ENCODE peak calls at places on chromosome 22, in four cellular contexts. One of them, this sample, is unnamed.
A peak's percentile ranks its signal among the peaks of the same experiment; 100 is the strongest.

GRCh38 chr22:31125521-31126117 is 2.9 kb downstream of the INPP5J start:
- DNase-seq in sigmoid colon: no peak
- DNase-seq in vagina: no peak
- DNase-seq in right atrium auricular region: no peak
- DNase-seq in this sample: no peak

GRCh38 chr22:25911243-25911972 is 169.4 kb downstream of the MYO18B start:
- DNase-seq in sigmoid colon: no peak
- DNase-seq in vagina: no peak
- DNase-seq in right atrium auricular region: no peak
- DNase-seq in this sample: no peak

GRCh38 chr22:27405672-27406388 is 395.7 kb downstream of the MN1 start:
- DNase-seq in sigmoid colon: no peak
- DNase-seq in vagina: no peak
- DNase-seq in right atrium auricular region: no peak
- DNase-seq in this sample: peak; percentile 84

GRCh38 chr22:40463017-40463631 is 92.7 kb downstream of the SGSM3 start:
- DNase-seq in sigmoid colon: no peak
- DNase-seq in vagina: no peak
- DNase-seq in right atrium auricular region: no peak
- DNase-seq in this sample: no peak

GRCh38 chr22:26364066-26365015 is 64.7 kb upstream of the ASPHD2 start:
- DNase-seq in sigmoid colon: no peak
- DNase-seq in vagina: no peak
- DNase-seq in right atrium auricular region: peak; percentile 65
- DNase-seq in this sample: peak; percentile 70

GRCh38 chr22:37198290-37199102 is 10.4 kb upstream of the C1QTNF6 start:
- DNase-seq in sigmoid colon: peak; percentile 89
- DNase-seq in vagina: no peak
- DNase-seq in right atrium auricular region: peak; percentile 87
- DNase-seq in this sample: peak; percentile 93

GRCh38 chr22:19109198-19110063 is 12.8 kb downstream of the DGCR2 start:
- DNase-seq in sigmoid colon: no peak
- DNase-seq in vagina: no peak
- DNase-seq in right atrium auricular region: no peak
- DNase-seq in this sample: no peak

GRCh38 chr22:48950151-48950915 is 877.3 kb downstream of the BRD1 start:
- DNase-seq in sigmoid colon: peak; percentile 58
- DNase-seq in vagina: no peak
- DNase-seq in right atrium auricular region: peak; percentile 47
- DNase-seq in this sample: no peak

GRCh38 chr22:37282385-37282677 is at the start of gene CYTH4:
- DNase-seq in sigmoid colon: peak; percentile 80
- DNase-seq in vagina: no peak
- DNase-seq in right atrium auricular region: peak; percentile 78
- DNase-seq in this sample: peak; percentile 70

GRCh38 chr22:28819253-28820096 is 19.1 kb upstream of the XBP1 start:
- DNase-seq in sigmoid colon: peak; percentile 42
- DNase-seq in vagina: no peak
- DNase-seq in right atrium auricular region: no peak
- DNase-seq in this sample: peak; percentile 60

GRCh38 chr22:50305658-50306566 is 1.5 kb downstream of the PLXNB2 start:
- DNase-seq in sigmoid colon: peak; percentile 93
- DNase-seq in vagina: peak; percentile 94
- DNase-seq in right atrium auricular region: peak; percentile 88
- DNase-seq in this sample: peak; percentile 88

GRCh38 chr22:29308791-29309262 is 2.4 kb downstream of the GAS2L1 start:
- DNase-seq in sigmoid colon: peak; percentile 69
- DNase-seq in vagina: no peak
- DNase-seq in right atrium auricular region: no peak
- DNase-seq in this sample: no peak

GRCh38 chr22:30572840-30573593 is 1.4 kb downstream of the GAL3ST1 start:
- DNase-seq in sigmoid colon: no peak
- DNase-seq in vagina: no peak
- DNase-seq in right atrium auricular region: no peak
- DNase-seq in this sample: peak; percentile 54

GRCh38 chr22:46830841-46831240 is 68.4 kb downstream of the TBC1D22A start:
- DNase-seq in sigmoid colon: no peak
- DNase-seq in vagina: peak; percentile 84
- DNase-seq in right atrium auricular region: no peak
- DNase-seq in this sample: no peak

GRCh38 chr22:46830001-46830715 is 67.7 kb downstream of the TBC1D22A start:
- DNase-seq in sigmoid colon: peak; percentile 82
- DNase-seq in vagina: peak; percentile 83
- DNase-seq in right atrium auricular region: peak; percentile 71
- DNase-seq in this sample: peak; percentile 69

GRCh38 chr22:46835693-46836092 is 73.2 kb downstream of the TBC1D22A start:
- DNase-seq in sigmoid colon: no peak
- DNase-seq in vagina: no peak
- DNase-seq in right atrium auricular region: no peak
- DNase-seq in this sample: no peak

GRCh38 chr22:46835288-46835687 is 72.8 kb downstream of the TBC1D22A start:
- DNase-seq in sigmoid colon: no peak
- DNase-seq in vagina: no peak
- DNase-seq in right atrium auricular region: no peak
- DNase-seq in this sample: no peak

DNA sequence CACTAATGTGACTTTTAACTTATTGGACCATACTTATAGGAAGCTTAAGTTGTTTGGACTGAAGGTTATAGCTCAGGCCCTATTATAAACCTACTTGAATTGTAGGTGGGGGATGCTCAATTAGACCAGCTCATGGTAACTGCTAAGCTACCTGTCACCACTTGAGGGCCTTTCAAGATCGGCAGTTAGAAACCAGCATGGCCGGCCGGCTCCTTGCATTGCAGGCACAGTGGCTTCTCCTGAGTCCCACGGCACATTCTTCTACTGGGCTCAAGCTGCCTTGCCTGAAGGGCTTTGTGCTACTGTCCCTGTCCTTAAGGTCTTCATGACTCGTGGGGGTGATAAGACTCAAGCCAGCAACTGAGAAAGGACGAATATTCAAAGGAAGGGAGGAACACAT is 70.8 kb downstream of the TBC1D22A start:
- DNase-seq in sigmoid colon: no peak
- DNase-seq in vagina: peak; percentile 65
- DNase-seq in right atrium auricular region: no peak
- DNase-seq in this sample: peak; percentile 68
- TF ChIP-seq CTCF in sigmoid colon: no peak
- TF ChIP-seq CTCF in vagina: no peak
- TF ChIP-seq CTCF in right atrium auricular region: no peak
- TF ChIP-seq CTCF in this sample: peak; percentile 46

GRCh38 chr22:38770257-38770949 is 14.6 kb upstream of the SUN2 start:
- DNase-seq in sigmoid colon: no peak
- DNase-seq in vagina: no peak
- DNase-seq in right atrium auricular region: no peak
- DNase-seq in this sample: no peak

GRCh38 chr22:38762607-38763006 is 6.8 kb upstream of the SUN2 start:
- DNase-seq in sigmoid colon: no peak
- DNase-seq in vagina: no peak
- DNase-seq in right atrium auricular region: no peak
- DNase-seq in this sample: no peak

GRCh38 chr22:38767313-38767712 is 11.5 kb upstream of the SUN2 start:
- DNase-seq in sigmoid colon: no peak
- DNase-seq in vagina: no peak
- DNase-seq in right atrium auricular region: no peak
- DNase-seq in this sample: no peak

GRCh38 chr22:38768036-38768435 is 12.2 kb upstream of the SUN2 start:
- DNase-seq in sigmoid colon: no peak
- DNase-seq in vagina: no peak
- DNase-seq in right atrium auricular region: no peak
- DNase-seq in this sample: no peak

DNA sequence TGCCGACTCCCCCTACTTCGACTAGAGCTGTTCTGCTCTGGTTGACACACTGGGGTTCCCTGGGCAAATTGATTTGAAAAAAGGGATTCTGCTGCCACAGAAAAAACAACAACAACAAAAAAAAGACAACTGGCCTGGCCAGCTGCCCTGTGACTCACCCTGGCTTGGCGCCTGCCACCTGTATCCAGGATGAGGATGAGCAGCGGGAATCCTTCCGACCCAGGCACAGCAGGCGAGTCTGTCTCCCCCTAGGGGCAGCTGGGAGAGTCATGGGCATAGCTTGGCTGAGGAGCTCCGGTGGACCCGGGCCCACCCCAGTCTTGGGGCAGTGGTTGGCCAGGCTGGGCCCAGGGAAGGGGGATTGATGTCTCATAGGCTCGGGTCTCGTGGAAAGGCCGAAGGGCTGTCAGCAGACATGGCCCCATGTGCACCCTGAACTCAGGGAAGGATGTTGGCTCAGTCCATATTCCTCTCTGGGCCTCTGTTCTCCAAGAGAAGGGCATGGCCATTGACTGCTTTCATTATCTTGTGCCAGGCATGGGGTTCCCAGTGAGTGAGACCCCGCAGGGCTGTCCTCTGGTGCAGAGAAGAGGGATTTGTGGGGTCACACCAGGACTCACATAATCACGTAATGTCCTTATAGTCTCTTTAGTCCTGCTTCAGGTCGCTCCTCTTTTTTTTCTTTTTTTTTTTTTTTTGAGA is 10.4 kb upstream of the SUN2 start:
- DNase-seq in sigmoid colon: peak; percentile 79
- DNase-seq in vagina: no peak
- DNase-seq in right atrium auricular region: no peak
- DNase-seq in this sample: peak; percentile 78
- TF ChIP-seq CTCF in sigmoid colon: peak; percentile 53
- TF ChIP-seq CTCF in vagina: peak; percentile 30
- TF ChIP-seq CTCF in right atrium auricular region: peak; percentile 54
- TF ChIP-seq CTCF in this sample: peak; percentile 77

GRCh38 chr22:20981787-20982562 is at the start of gene LZTR1:
- DNase-seq in sigmoid colon: peak; percentile 89
- DNase-seq in vagina: no peak
- DNase-seq in right atrium auricular region: peak; percentile 81
- DNase-seq in this sample: peak; percentile 80
- TF ChIP-seq CTCF in sigmoid colon: peak; percentile 19
- TF ChIP-seq CTCF in vagina: peak; percentile 53
- TF ChIP-seq CTCF in right atrium auricular region: peak; percentile 53
- TF ChIP-seq CTCF in this sample: peak; percentile 53

GRCh38 chr22:43088979-43089717 is at the start of gene TTLL1:
- DNase-seq in sigmoid colon: peak; percentile 91
- DNase-seq in vagina: no peak
- DNase-seq in right atrium auricular region: peak; percentile 85
- DNase-seq in this sample: peak; percentile 95
- TF ChIP-seq CTCF in sigmoid colon: no peak
- TF ChIP-seq CTCF in vagina: no peak
- TF ChIP-seq CTCF in right atrium auricular region: no peak
- TF ChIP-seq CTCF in this sample: no peak

GRCh38 chr22:33467067-33467466 is 408.9 kb upstream of the SYN3 start:
- DNase-seq in sigmoid colon: no peak
- DNase-seq in vagina: no peak
- DNase-seq in right atrium auricular region: no peak
- DNase-seq in this sample: no peak

GRCh38 chr22:33465554-33465953 is 407.4 kb upstream of the SYN3 start:
- DNase-seq in sigmoid colon: no peak
- DNase-seq in vagina: no peak
- DNase-seq in right atrium auricular region: no peak
- DNase-seq in this sample: no peak

GRCh38 chr22:33470456-33470855 is 412.3 kb upstream of the SYN3 start:
- DNase-seq in sigmoid colon: no peak
- DNase-seq in vagina: no peak
- DNase-seq in right atrium auricular region: no peak
- DNase-seq in this sample: no peak

GRCh38 chr22:33464698-33465097 is 406.5 kb upstream of the SYN3 start:
- DNase-seq in sigmoid colon: no peak
- DNase-seq in vagina: no peak
- DNase-seq in right atrium auricular region: no peak
- DNase-seq in this sample: no peak

DNA sequence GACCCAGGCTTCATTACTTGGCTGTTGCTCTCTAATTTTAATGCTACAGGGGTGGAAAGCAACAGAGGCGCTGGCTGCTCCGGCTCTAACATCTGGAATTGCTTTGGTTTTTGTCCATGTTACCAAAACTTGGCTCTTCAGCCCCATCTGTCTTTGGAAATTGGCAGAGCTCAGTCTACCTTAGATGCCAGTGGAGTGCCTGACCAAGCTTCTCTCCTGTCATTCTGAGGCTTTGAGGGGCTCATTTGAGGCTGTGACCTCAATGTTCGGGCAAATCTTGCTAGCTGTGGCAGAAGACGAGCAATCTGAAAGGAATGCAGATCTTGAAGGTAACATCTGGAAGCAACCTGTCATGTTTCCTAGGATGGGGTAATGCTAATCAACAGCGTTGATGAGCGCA is 409.5 kb upstream of the SYN3 start:
- DNase-seq in sigmoid colon: no peak
- DNase-seq in vagina: no peak
- DNase-seq in right atrium auricular region: no peak
- DNase-seq in this sample: no peak
- TF ChIP-seq CTCF in sigmoid colon: no peak
- TF ChIP-seq CTCF in vagina: no peak
- TF ChIP-seq CTCF in right atrium auricular region: no peak
- TF ChIP-seq CTCF in this sample: no peak